ENCODE peak calls at places on chromosomes 2 and 18, in four cellular contexts. One of them, this sample, is unnamed.

GRCh38 chr2:172848549-172848948 is 112.9 kb downstream of the RAPGEF4 start:
- DNase-seq in GM12891: no peak
- DNase-seq in breast epithelium: no peak
- DNase-seq in HCT116: no peak
- DNase-seq in this sample: no peak

GRCh38 chr2:47227532-47228166 is 72.5 kb upstream of the STPG4 start:
- DNase-seq in HCT116: no peak
- DNase-seq in GM12891: no peak
- DNase-seq in breast epithelium: no peak
- DNase-seq in this sample: no peak

GRCh38 chr2:189203177-189203799 is 23.7 kb upstream of the COL5A2 start:
- DNase-seq in HCT116: no peak
- DNase-seq in GM12891: no peak
- DNase-seq in breast epithelium: no peak
- DNase-seq in this sample: no peak

GRCh38 chr2:240602266-240603050 is 15.9 kb downstream of the CAPN10 start:
- DNase-seq in GM12891: no peak
- DNase-seq in HCT116: no peak
- DNase-seq in breast epithelium: no peak
- DNase-seq in this sample: no peak

GRCh38 chr18:3032721-3033120 is 19.8 kb upstream of the LPIN2 start:
- DNase-seq in GM12891: no peak
- DNase-seq in breast epithelium: no peak
- DNase-seq in HCT116: no peak
- DNase-seq in this sample: no peak

GRCh38 chr2:119747311-119747710 is 12.4 kb upstream of the PTPN4 start:
- DNase-seq in breast epithelium: no peak
- DNase-seq in GM12891: no peak
- DNase-seq in HCT116: no peak
- DNase-seq in this sample: no peak

GRCh38 chr2:218343591-218343990 is 13.1 kb upstream of the CATIP start:
- DNase-seq in HCT116: no peak
- DNase-seq in breast epithelium: no peak
- DNase-seq in GM12891: no peak
- DNase-seq in this sample: no peak

GRCh38 chr2:6771539-6772365 is 94.0 kb downstream of the CMPK2 start:
- DNase-seq in HCT116: no peak
- DNase-seq in GM12891: no peak
- DNase-seq in breast epithelium: no peak
- DNase-seq in this sample: no peak

GRCh38 chr2:10457846-10458563 is 9.9 kb upstream of the ODC1 start:
- DNase-seq in breast epithelium: no peak
- DNase-seq in GM12891: no peak
- DNase-seq in HCT116: no peak
- DNase-seq in this sample: no peak

GRCh38 chr2:195531754-195532153 is 125.3 kb upstream of the SLC39A10 start:
- DNase-seq in HCT116: no peak
- DNase-seq in GM12891: no peak
- DNase-seq in breast epithelium: no peak
- DNase-seq in this sample: no peak

GRCh38 chr2:20647764-20648164 is 3.1 kb downstream of the HS1BP3 start:
- DNase-seq in HCT116: no peak
- DNase-seq in GM12891: no peak
- DNase-seq in breast epithelium: no peak
- DNase-seq in this sample: no peak

GRCh38 chr2:120452131-120452530 is 106.2 kb downstream of the INHBB start:
- DNase-seq in HCT116: no peak
- DNase-seq in breast epithelium: no peak
- DNase-seq in GM12891: no peak
- DNase-seq in this sample: no peak

GRCh38 chr18:58211510-58211909 is 167.5 kb downstream of the NEDD4L start:
- DNase-seq in breast epithelium: no peak
- DNase-seq in GM12891: no peak
- DNase-seq in HCT116: no peak
- DNase-seq in this sample: no peak

GRCh38 chr2:132677661-132678060 is 7.7 kb upstream of the LYPD1 start:
- DNase-seq in breast epithelium: no peak
- DNase-seq in HCT116: no peak
- DNase-seq in GM12891: no peak
- DNase-seq in this sample: no peak

GRCh38 chr18:67600781-67601180 is 84.3 kb upstream of the DSEL start:
- DNase-seq in HCT116: no peak
- DNase-seq in GM12891: no peak
- DNase-seq in breast epithelium: no peak
- DNase-seq in this sample: no peak

GRCh38 chr18:47737956-47738355 is 192.5 kb downstream of the SMAD2 start:
- DNase-seq in HCT116: no peak
- DNase-seq in GM12891: no peak
- DNase-seq in breast epithelium: no peak
- DNase-seq in this sample: peak; percentile 74

GRCh38 chr2:129667586-129667985 is 311.9 kb upstream of the RAB6C start:
- DNase-seq in GM12891: no peak
- DNase-seq in HCT116: no peak
- DNase-seq in breast epithelium: no peak
- DNase-seq in this sample: no peak

GRCh38 chr2:15142069-15142689 is 419.0 kb downstream of the NBAS start:
- DNase-seq in GM12891: peak; percentile 66
- DNase-seq in HCT116: no peak
- DNase-seq in breast epithelium: peak; percentile 20
- DNase-seq in this sample: no peak

GRCh38 chr18:9539283-9539682 is 64.0 kb downstream of the RALBP1 start:
- DNase-seq in HCT116: no peak
- DNase-seq in breast epithelium: no peak
- DNase-seq in GM12891: no peak
- DNase-seq in this sample: no peak

GRCh38 chr2:105489168-105489878 is 90.5 kb upstream of the FHL2 start:
- DNase-seq in GM12891: no peak
- DNase-seq in HCT116: no peak
- DNase-seq in breast epithelium: no peak
- DNase-seq in this sample: no peak

GRCh38 chr2:26475037-26475436 is 2.9 kb downstream of the OTOF start:
- DNase-seq in GM12891: no peak
- DNase-seq in HCT116: no peak
- DNase-seq in breast epithelium: no peak
- DNase-seq in this sample: no peak

GRCh38 chr2:169109502-169110409 is 40.4 kb downstream of the DHRS9 start:
- DNase-seq in HCT116: peak; percentile 67
- DNase-seq in GM12891: peak; percentile 7
- DNase-seq in breast epithelium: peak; percentile 69
- DNase-seq in this sample: no peak

GRCh38 chr18:41389936-41390667 is 564.9 kb upstream of the PIK3C3 start:
- DNase-seq in HCT116: no peak
- DNase-seq in breast epithelium: no peak
- DNase-seq in GM12891: no peak
- DNase-seq in this sample: no peak

GRCh38 chr2:64645014-64645418 is 8.7 kb downstream of the SERTAD2 start:
- DNase-seq in GM12891: no peak
- DNase-seq in breast epithelium: no peak
- DNase-seq in HCT116: no peak
- DNase-seq in this sample: no peak

GRCh38 chr2:161995553-161996016 is 78.4 kb downstream of the DPP4 start:
- DNase-seq in breast epithelium: no peak
- DNase-seq in HCT116: no peak
- DNase-seq in GM12891: no peak
- DNase-seq in this sample: no peak

GRCh38 chr18:44437603-44438002 is 243.1 kb upstream of the SETBP1 start:
- DNase-seq in breast epithelium: no peak
- DNase-seq in GM12891: no peak
- DNase-seq in HCT116: no peak
- DNase-seq in this sample: no peak

GRCh38 chr2:74142340-74142739 is 5.4 kb downstream of the BOLA3 start:
- DNase-seq in HCT116: no peak
- DNase-seq in breast epithelium: no peak
- DNase-seq in GM12891: no peak
- DNase-seq in this sample: no peak

GRCh38 chr2:130829020-130829419 is 7.7 kb upstream of the ARHGEF4 start:
- DNase-seq in GM12891: no peak
- DNase-seq in HCT116: peak; percentile 43
- DNase-seq in breast epithelium: no peak
- DNase-seq in this sample: no peak

GRCh38 chr2:76759634-76760366 is 762.4 kb downstream of the LRRTM4 start:
- DNase-seq in GM12891: no peak
- DNase-seq in breast epithelium: no peak
- DNase-seq in HCT116: no peak
- DNase-seq in this sample: no peak

GRCh38 chr2:17594533-17595391 is 54.3 kb downstream of the VSNL1 start:
- DNase-seq in GM12891: no peak
- DNase-seq in breast epithelium: no peak
- DNase-seq in HCT116: no peak
- DNase-seq in this sample: no peak

DNA sequence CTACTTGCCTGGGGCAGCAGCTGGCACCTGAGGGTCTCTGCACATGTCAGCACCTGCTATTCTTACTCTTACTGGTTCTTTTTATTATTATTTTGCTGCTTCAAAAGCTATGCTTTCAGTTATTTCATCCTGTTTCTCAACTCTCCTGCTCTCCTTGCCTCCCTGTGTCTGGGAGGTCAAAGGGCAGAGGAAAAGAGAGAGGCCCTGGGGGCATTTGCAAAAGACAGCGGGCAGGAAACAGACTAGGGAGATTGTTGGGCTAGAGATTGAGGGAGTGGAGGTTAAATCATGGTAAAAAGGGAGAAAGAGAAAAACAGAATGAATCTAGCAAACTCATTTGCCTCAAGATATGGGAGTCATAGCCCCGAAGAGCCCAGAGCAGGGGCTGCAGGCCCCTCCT is 21.1 kb upstream of the RPL31 start:
- DNase-seq in HCT116: no peak
- DNase-seq in breast epithelium: no peak
- DNase-seq in GM12891: no peak
- DNase-seq in this sample: no peak
- TF ChIP-seq POLR2A in HCT116: no peak
- TF ChIP-seq POLR2A in breast epithelium: no peak
- TF ChIP-seq POLR2A in GM12891: no peak
- TF ChIP-seq POLR2A in this sample: no peak

GRCh38 chr2:238426568-238427434 is at the start of gene ASB1:
- DNase-seq in HCT116: peak; percentile 48
- DNase-seq in breast epithelium: peak; percentile 72
- DNase-seq in GM12891: peak; percentile 95
- DNase-seq in this sample: no peak
- TF ChIP-seq POLR2AphosphoS5 in HCT116: peak; percentile 67
- TF ChIP-seq POLR2AphosphoS5 in breast epithelium: peak; percentile 42
- TF ChIP-seq POLR2AphosphoS5 in GM12891: peak; percentile 93
- TF ChIP-seq POLR2AphosphoS5 in this sample: no peak

DNA sequence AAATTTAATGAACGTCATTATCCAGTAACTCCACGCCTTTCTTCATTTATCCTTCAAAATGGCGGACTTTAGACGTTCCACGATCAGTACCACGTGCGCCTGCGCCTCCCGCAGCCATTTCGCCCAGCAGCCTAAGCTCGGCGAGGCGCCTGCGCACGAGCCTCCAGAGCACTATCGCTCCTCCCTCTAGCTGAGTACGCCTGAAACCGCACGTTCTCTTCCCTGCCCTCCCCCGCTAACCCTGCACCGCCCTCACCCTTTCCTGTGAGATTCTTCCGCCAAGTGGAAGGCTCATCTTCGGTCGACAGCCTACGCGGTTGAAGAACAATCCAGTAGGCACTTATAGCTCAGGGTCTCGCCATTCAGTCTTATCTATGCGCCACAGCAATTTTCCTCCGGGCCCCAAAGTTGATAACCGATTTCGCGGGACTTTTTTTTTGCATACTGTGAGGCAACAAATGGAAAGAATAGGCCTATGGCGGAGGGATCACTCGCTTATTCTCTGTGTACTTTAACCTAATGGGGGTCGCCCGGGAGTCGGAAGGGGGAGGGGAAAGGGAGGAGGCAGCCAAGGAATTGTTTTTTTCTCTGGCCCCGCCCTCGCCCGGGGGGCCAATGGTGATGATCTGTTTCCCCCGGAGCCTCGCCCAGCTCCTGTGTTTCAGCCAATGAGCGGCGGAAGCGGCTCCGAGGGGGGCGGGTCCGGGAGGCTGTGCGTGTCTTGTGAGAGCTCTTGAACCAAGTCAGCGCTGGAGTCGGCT is at the start of gene KDM3A:
- DNase-seq in HCT116: peak; percentile 98
- DNase-seq in GM12891: peak; percentile 65
- DNase-seq in breast epithelium: peak; percentile 100
- DNase-seq in this sample: peak; percentile 99
- TF ChIP-seq POLR2A in HCT116: peak; percentile 82
- TF ChIP-seq POLR2A in GM12891: no peak
- TF ChIP-seq POLR2A in breast epithelium: peak; percentile 89
- TF ChIP-seq POLR2A in this sample: no peak

DNA sequence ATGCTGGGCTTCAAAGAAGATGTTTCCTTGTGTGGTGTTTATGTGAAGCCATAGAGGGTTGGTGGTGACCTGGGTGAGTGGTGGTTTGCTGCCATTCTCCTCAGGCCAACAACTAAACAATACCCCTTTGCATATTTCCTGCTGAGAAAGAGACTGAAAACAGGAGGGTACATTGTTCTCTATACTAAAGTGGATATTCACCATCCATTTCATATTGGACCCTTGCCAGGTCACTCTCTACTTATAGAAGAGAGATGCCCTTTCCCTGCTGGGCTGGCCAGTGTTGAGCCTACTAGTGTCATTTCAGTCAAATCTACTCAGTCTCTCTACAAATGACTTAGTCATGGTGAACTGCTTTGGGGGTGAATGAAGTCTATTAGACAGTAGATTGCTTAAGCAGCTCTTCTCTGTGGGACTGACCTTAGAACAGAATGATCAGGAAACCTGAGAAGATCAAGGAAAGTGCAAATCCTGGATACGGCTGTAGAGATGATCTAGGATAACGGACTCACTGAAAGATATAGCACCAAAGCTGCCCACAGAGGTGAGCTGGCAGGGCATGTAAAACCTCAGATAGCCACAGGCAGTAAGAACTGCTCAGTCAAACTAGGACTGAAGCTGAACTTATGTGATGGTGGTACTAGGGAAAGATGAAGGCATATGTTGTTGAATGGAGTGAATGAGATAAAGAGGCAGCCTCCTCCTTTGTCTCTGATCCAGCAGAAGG is 154.9 kb downstream of the MYO3B start:
- DNase-seq in breast epithelium: no peak
- DNase-seq in HCT116: no peak
- DNase-seq in GM12891: no peak
- DNase-seq in this sample: no peak
- TF ChIP-seq POLR2AphosphoS5 in breast epithelium: no peak
- TF ChIP-seq POLR2AphosphoS5 in HCT116: no peak
- TF ChIP-seq POLR2AphosphoS5 in GM12891: no peak
- TF ChIP-seq POLR2AphosphoS5 in this sample: no peak

GRCh38 chr2:8676915-8677645 is 4.8 kb upstream of the ID2 start:
- DNase-seq in breast epithelium: no peak
- DNase-seq in HCT116: no peak
- DNase-seq in GM12891: no peak
- DNase-seq in this sample: no peak

GRCh38 chr2:8679567-8679826 is 2.4 kb upstream of the ID2 start:
- DNase-seq in HCT116: no peak
- DNase-seq in GM12891: no peak
- DNase-seq in breast epithelium: no peak
- DNase-seq in this sample: no peak

GRCh38 chr2:8678731-8679566 is 2.9 kb upstream of the ID2 start:
- DNase-seq in HCT116: peak; percentile 87
- DNase-seq in breast epithelium: peak; percentile 80
- DNase-seq in GM12891: peak; percentile 87
- DNase-seq in this sample: peak; percentile 93

GRCh38 chr2:8676191-8676914 is 5.5 kb upstream of the ID2 start:
- DNase-seq in HCT116: no peak
- DNase-seq in GM12891: no peak
- DNase-seq in breast epithelium: peak; percentile 85
- DNase-seq in this sample: peak; percentile 94

GRCh38 chr2:8677646-8678592 is 3.9 kb upstream of the ID2 start:
- DNase-seq in GM12891: no peak
- DNase-seq in breast epithelium: peak; percentile 38
- DNase-seq in HCT116: peak; percentile 34
- DNase-seq in this sample: no peak
- TF ChIP-seq POLR2A in GM12891: no peak
- TF ChIP-seq POLR2A in breast epithelium: no peak
- TF ChIP-seq POLR2A in HCT116: no peak
- TF ChIP-seq POLR2A in this sample: no peak